ENCODE peak calls at places on chromosomes 2 and 18, in four cellular contexts. One of them, this sample, is unnamed.

GRCh38 chr2:202418027-202418426 is 41.9 kb downstream of the BMPR2 start:
- DNase-seq in A549: no peak
- DNase-seq in K562: no peak
- DNase-seq in GM12878: no peak
- DNase-seq in this sample: no peak

GRCh38 chr2:113116100-113116958 is 11.1 kb upstream of the IL1RN start:
- DNase-seq in A549: no peak
- DNase-seq in K562: no peak
- DNase-seq in GM12878: no peak
- DNase-seq in this sample: no peak

GRCh38 chr2:140775426-140775825 is 1355.4 kb downstream of the LRP1B start:
- DNase-seq in A549: no peak
- DNase-seq in K562: no peak
- DNase-seq in GM12878: no peak
- DNase-seq in this sample: no peak

GRCh38 chr2:109516445-109517117 is 97.2 kb downstream of the SEPTIN10 start:
- DNase-seq in A549: peak; percentile 65
- DNase-seq in K562: peak; percentile 74
- DNase-seq in GM12878: no peak
- DNase-seq in this sample: peak; percentile 73

GRCh38 chr2:119307419-119308140 is 59.1 kb downstream of the C2orf76 start:
- DNase-seq in A549: no peak
- DNase-seq in K562: no peak
- DNase-seq in GM12878: no peak
- DNase-seq in this sample: no peak

GRCh38 chr2:211055438-211055837 is 499.0 kb downstream of the CPS1 start:
- DNase-seq in A549: peak; percentile 28
- DNase-seq in K562: no peak
- DNase-seq in GM12878: no peak
- DNase-seq in this sample: peak; percentile 21

GRCh38 chr18:55753643-55754255 is 165.8 kb upstream of the TCF4 start:
- DNase-seq in A549: peak; percentile 4
- DNase-seq in K562: no peak
- DNase-seq in GM12878: no peak
- DNase-seq in this sample: no peak

GRCh38 chr2:6392966-6393365 is 472.7 kb downstream of the CMPK2 start:
- DNase-seq in A549: no peak
- DNase-seq in K562: no peak
- DNase-seq in GM12878: no peak
- DNase-seq in this sample: no peak

GRCh38 chr2:182496596-182496995 is 69.8 kb upstream of the PDE1A start:
- DNase-seq in A549: no peak
- DNase-seq in K562: no peak
- DNase-seq in GM12878: no peak
- DNase-seq in this sample: peak; percentile 9

GRCh38 chr2:26574900-26575560 is 66.1 kb downstream of the CIB4 start:
- DNase-seq in A549: no peak
- DNase-seq in K562: no peak
- DNase-seq in GM12878: no peak
- DNase-seq in this sample: no peak

GRCh38 chr18:48034651-48035555 is 104.4 kb upstream of the SMAD2 start:
- DNase-seq in A549: no peak
- DNase-seq in K562: no peak
- DNase-seq in GM12878: no peak
- DNase-seq in this sample: no peak
- TF ChIP-seq KDM1A in A549: no peak
- TF ChIP-seq KDM1A in K562: no peak
- TF ChIP-seq KDM1A in GM12878: no peak
- TF ChIP-seq KDM1A in this sample: no peak

GRCh38 chr18:26268454-26268853 is 42.2 kb downstream of the TAF4B start:
- DNase-seq in A549: no peak
- DNase-seq in K562: no peak
- DNase-seq in GM12878: no peak
- DNase-seq in this sample: no peak

GRCh38 chr18:26277374-26277773 is 51.1 kb downstream of the TAF4B start:
- DNase-seq in A549: no peak
- DNase-seq in K562: no peak
- DNase-seq in GM12878: no peak
- DNase-seq in this sample: no peak

GRCh38 chr18:26267350-26267749 is 41.1 kb downstream of the TAF4B start:
- DNase-seq in A549: no peak
- DNase-seq in K562: no peak
- DNase-seq in GM12878: no peak
- DNase-seq in this sample: no peak

DNA sequence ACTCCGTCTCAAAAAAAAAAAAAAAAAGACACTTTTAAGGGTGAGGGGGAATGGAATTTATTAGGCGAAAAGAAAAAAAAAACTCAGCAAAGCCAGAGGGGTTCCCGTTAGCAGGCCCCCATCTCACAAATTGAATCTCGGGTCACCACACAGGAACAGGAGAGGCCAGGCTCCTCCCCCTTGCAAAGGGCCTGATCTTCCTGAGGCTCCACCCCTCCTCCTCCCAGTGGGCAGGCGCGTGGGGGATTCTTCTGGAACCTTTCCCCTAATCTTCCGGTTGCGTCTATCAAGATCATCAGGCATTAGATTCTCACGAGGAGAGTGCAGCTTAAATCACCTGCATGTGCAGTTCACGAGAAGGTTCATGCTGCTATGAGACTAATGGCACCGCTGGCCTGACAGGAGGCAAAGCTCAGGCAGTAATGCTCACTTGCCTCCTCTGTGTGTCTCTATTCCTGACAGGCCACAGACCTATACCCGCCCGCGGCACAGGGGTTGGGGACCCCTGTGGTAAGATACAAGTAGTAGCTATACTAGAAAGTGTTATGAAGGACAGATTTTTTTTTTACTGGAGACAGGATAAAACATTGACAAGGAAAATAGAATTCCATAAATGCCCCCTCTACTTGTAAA is 45.8 kb downstream of the TAF4B start:
- DNase-seq in A549: no peak
- DNase-seq in K562: no peak
- DNase-seq in GM12878: no peak
- DNase-seq in this sample: no peak
- TF ChIP-seq BHLHE40 in A549: no peak
- TF ChIP-seq BHLHE40 in K562: no peak
- TF ChIP-seq BHLHE40 in GM12878: no peak
- TF ChIP-seq BHLHE40 in this sample: no peak

GRCh38 chr18:73737990-73738389 is 409.6 kb downstream of the FBXO15 start:
- DNase-seq in A549: no peak
- DNase-seq in K562: no peak
- DNase-seq in GM12878: no peak
- DNase-seq in this sample: no peak

GRCh38 chr18:73739098-73739497 is 408.5 kb downstream of the FBXO15 start:
- DNase-seq in A549: no peak
- DNase-seq in K562: no peak
- DNase-seq in GM12878: no peak
- DNase-seq in this sample: no peak

GRCh38 chr18:73733376-73733775 is 414.3 kb downstream of the FBXO15 start:
- DNase-seq in A549: no peak
- DNase-seq in K562: no peak
- DNase-seq in GM12878: no peak
- DNase-seq in this sample: no peak

GRCh38 chr18:73733806-73734314 is 413.8 kb downstream of the FBXO15 start:
- DNase-seq in A549: no peak
- DNase-seq in K562: no peak
- DNase-seq in GM12878: no peak
- DNase-seq in this sample: no peak

DNA sequence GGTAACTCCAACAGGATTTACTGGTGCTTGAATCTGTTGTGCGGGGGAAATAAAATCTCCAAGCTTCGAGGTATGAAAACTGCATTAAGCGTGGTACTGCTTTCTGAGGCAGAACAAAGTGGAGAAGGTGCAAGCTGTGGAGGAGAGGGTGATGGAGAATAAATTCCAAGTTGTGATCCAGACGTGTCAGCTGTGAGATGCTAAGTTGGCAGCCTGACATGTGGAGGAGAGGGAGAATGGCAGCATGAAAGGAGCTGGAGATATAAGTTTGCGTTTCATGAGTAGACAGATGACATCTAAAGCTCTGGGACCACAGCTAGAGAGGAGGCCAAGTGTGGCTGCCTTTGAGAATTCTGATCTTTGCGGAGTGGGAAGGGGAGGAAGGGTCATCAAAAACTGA is 411.8 kb downstream of the FBXO15 start:
- DNase-seq in A549: no peak
- DNase-seq in K562: no peak
- DNase-seq in GM12878: no peak
- DNase-seq in this sample: no peak
- H3K4me3 ChIP-seq in A549: no peak overlapping the region
- H3K4me3 ChIP-seq in K562: no peak overlapping the region
- H3K4me3 ChIP-seq in GM12878: no peak overlapping the region
- H3K4me3 ChIP-seq in this sample: no peak overlapping the region

DNA sequence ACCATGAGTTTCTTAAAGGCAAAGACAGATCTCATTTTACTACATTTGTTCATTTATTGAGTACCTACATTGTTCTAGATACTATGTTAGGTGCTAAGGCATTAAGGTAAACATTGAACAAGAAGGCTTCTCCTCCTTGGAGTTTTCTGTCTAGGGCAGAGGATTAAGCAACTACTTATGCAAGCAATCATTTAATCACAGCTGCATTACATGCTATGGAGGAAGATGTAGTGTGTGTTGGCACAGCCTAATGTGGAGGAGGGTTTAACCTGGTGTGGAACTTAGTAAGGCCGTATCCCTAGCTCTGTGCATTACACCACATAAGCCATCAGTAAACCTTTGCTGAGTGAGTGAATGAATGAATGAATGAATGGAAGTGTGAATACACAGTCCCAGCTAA is 106.5 kb upstream of the MAP3K20 start:
- DNase-seq in A549: no peak
- DNase-seq in K562: no peak
- DNase-seq in GM12878: no peak
- DNase-seq in this sample: no peak
- TF ChIP-seq KDM1A in A549: no peak
- TF ChIP-seq KDM1A in K562: no peak
- TF ChIP-seq KDM1A in GM12878: no peak
- TF ChIP-seq KDM1A in this sample: no peak

GRCh38 chr2:29611261-29611660 is 310.1 kb downstream of the ALK start:
- DNase-seq in A549: no peak
- DNase-seq in K562: no peak
- DNase-seq in GM12878: no peak
- DNase-seq in this sample: no peak
- TF ChIP-seq BHLHE40 in A549: no peak
- TF ChIP-seq BHLHE40 in K562: no peak
- TF ChIP-seq BHLHE40 in GM12878: no peak
- TF ChIP-seq BHLHE40 in this sample: no peak

GRCh38 chr2:25363733-25364132 is 22.0 kb upstream of the DNMT3A start:
- DNase-seq in A549: no peak
- DNase-seq in K562: no peak
- DNase-seq in GM12878: no peak
- DNase-seq in this sample: no peak

GRCh38 chr2:25358836-25359235 is 17.1 kb upstream of the DNMT3A start:
- DNase-seq in A549: no peak
- DNase-seq in K562: no peak
- DNase-seq in GM12878: no peak
- DNase-seq in this sample: no peak

GRCh38 chr2:25362049-25362563 is 20.4 kb upstream of the DNMT3A start:
- DNase-seq in A549: peak; percentile 94
- DNase-seq in K562: peak; percentile 97
- DNase-seq in GM12878: peak; percentile 88
- DNase-seq in this sample: peak; percentile 93

GRCh38 chr2:25362564-25363145 is 20.9 kb upstream of the DNMT3A start:
- DNase-seq in A549: no peak
- DNase-seq in K562: no peak
- DNase-seq in GM12878: peak; percentile 80
- DNase-seq in this sample: no peak

GRCh38 chr2:25361261-25362048 is 19.7 kb upstream of the DNMT3A start:
- DNase-seq in A549: no peak
- DNase-seq in K562: no peak
- DNase-seq in GM12878: no peak
- DNase-seq in this sample: no peak
- H3K4me3 ChIP-seq in A549: peak overlapping the region; percentile 30
- H3K4me3 ChIP-seq in K562: no peak overlapping the region
- H3K4me3 ChIP-seq in GM12878: no peak overlapping the region
- H3K4me3 ChIP-seq in this sample: peak overlapping the region; percentile 28

DNA sequence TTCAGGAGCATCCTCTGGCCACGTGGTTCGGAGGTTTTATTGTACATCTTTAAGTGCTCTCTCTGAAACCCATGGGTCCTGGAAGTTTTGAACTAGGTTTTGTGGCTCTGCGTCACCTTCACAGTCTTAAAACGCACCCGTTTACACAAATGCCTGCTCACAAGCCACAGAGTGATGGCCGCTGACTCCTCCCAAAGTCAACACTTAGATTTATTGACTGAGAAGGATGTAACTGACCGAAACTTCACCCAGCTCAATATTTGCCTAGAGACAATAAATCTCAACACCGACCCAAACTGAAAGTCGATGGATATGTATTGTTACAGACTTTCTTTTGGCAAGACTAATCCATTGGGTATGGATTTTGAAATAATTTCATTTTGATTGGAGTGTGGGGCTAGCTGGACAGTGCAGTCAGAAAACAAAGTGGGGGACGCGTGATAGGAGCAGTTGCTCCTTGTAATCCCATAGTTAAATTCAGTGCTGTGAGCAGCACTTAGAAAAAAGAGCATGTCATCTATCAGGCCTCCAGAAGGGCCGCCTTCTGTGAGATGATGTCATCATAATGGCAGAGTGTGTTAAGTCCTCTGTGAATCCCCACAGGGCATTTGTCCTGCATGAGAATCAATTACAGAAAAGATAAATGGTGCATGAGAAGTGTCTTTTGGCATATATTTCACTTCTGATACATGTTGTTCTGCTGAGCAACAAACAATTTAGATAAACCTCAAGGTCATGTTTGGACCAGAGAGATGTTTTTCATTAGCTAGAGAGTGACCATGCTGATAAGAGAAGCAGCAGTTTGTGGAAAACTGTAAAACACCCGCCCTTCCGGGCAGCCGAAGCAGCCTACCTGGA is 183.7 kb downstream of the INO80D start:
- DNase-seq in A549: peak; percentile 13
- DNase-seq in K562: peak; percentile 17
- DNase-seq in GM12878: no peak
- DNase-seq in this sample: peak; percentile 77
- TF ChIP-seq KDM1A in A549: no peak
- TF ChIP-seq KDM1A in K562: no peak
- TF ChIP-seq KDM1A in GM12878: no peak
- TF ChIP-seq KDM1A in this sample: no peak

GRCh38 chr2:238742066-238742465 is 105.8 kb upstream of the TWIST2 start:
- DNase-seq in A549: no peak
- DNase-seq in K562: no peak
- DNase-seq in GM12878: no peak
- DNase-seq in this sample: no peak
- TF ChIP-seq BHLHE40 in A549: no peak
- TF ChIP-seq BHLHE40 in K562: no peak
- TF ChIP-seq BHLHE40 in GM12878: no peak
- TF ChIP-seq BHLHE40 in this sample: no peak

GRCh38 chr2:233691443-233692433 is 952 bp upstream of the UGT1A6 start:
- DNase-seq in A549: no peak
- DNase-seq in K562: no peak
- DNase-seq in GM12878: no peak
- DNase-seq in this sample: no peak
- H3K4me3 ChIP-seq in A549: no peak overlapping the region
- H3K4me3 ChIP-seq in K562: no peak overlapping the region
- H3K4me3 ChIP-seq in GM12878: no peak overlapping the region
- H3K4me3 ChIP-seq in this sample: no peak overlapping the region

This sample was measured in HepG2.